ENCODE peak calls at places on chromosomes 5 and 9, in eight cellular contexts. One of them, this sample, is unnamed.

GRCh38 chr9:136597141-136597885 is 51.5 kb upstream of the NOTCH1 start:
- DNase-seq in SK-N-SH: no peak
- DNase-seq in right lobe of liver: no peak
- DNase-seq in psoas muscle: no peak
- DNase-seq in HFFc6: no peak
- DNase-seq in uterus: no peak
- DNase-seq in progenitor cell of endocrine pancreas: no peak
- DNase-seq in mesothelial cell of epicardium: no peak
- DNase-seq in this sample: no peak

GRCh38 chr5:159951387-159951786 is 35.1 kb downstream of the ADRA1B start:
- DNase-seq in SK-N-SH: peak
- DNase-seq in progenitor cell of endocrine pancreas: no peak
- DNase-seq in HFFc6: no peak
- DNase-seq in psoas muscle: no peak
- DNase-seq in uterus: no peak
- DNase-seq in mesothelial cell of epicardium: no peak
- DNase-seq in right lobe of liver: no peak
- DNase-seq in this sample: no peak

GRCh38 chr5:151234476-151235238 is 10.8 kb upstream of the CCDC69 start:
- DNase-seq in right lobe of liver: peak
- DNase-seq in HFFc6: peak
- DNase-seq in psoas muscle: peak
- DNase-seq in progenitor cell of endocrine pancreas: no peak
- DNase-seq in SK-N-SH: no peak
- DNase-seq in mesothelial cell of epicardium: no peak
- DNase-seq in uterus: peak
- DNase-seq in this sample: peak

GRCh38 chr5:40266952-40267351 is 412.8 kb upstream of the PTGER4 start:
- DNase-seq in psoas muscle: no peak
- DNase-seq in mesothelial cell of epicardium: no peak
- DNase-seq in SK-N-SH: no peak
- DNase-seq in uterus: no peak
- DNase-seq in right lobe of liver: no peak
- DNase-seq in HFFc6: no peak
- DNase-seq in progenitor cell of endocrine pancreas: no peak
- DNase-seq in this sample: no peak

GRCh38 chr5:160315968-160316367 is 3.6 kb upstream of the CCNJL start:
- DNase-seq in mesothelial cell of epicardium: no peak
- DNase-seq in HFFc6: no peak
- DNase-seq in SK-N-SH: no peak
- DNase-seq in progenitor cell of endocrine pancreas: no peak
- DNase-seq in right lobe of liver: no peak
- DNase-seq in uterus: no peak
- DNase-seq in psoas muscle: no peak
- DNase-seq in this sample: no peak

GRCh38 chr9:131418143-131419028 is 24.5 kb downstream of the PRRC2B start:
- DNase-seq in SK-N-SH: no peak
- DNase-seq in HFFc6: peak
- DNase-seq in psoas muscle: peak
- DNase-seq in mesothelial cell of epicardium: no peak
- DNase-seq in right lobe of liver: peak
- DNase-seq in uterus: no peak
- DNase-seq in progenitor cell of endocrine pancreas: no peak
- DNase-seq in this sample: no peak

GRCh38 chr9:128068656-128069221 is 707 bp downstream of the SLC25A25 start:
- DNase-seq in progenitor cell of endocrine pancreas: no peak
- DNase-seq in SK-N-SH: peak
- DNase-seq in right lobe of liver: no peak
- DNase-seq in mesothelial cell of epicardium: no peak
- DNase-seq in psoas muscle: no peak
- DNase-seq in uterus: no peak
- DNase-seq in HFFc6: no peak
- DNase-seq in this sample: no peak

GRCh38 chr9:38359689-38360385 is 32.7 kb upstream of the ALDH1B1 start:
- DNase-seq in progenitor cell of endocrine pancreas: no peak
- DNase-seq in right lobe of liver: no peak
- DNase-seq in mesothelial cell of epicardium: no peak
- DNase-seq in psoas muscle: no peak
- DNase-seq in HFFc6: no peak
- DNase-seq in uterus: no peak
- DNase-seq in SK-N-SH: no peak
- DNase-seq in this sample: no peak

GRCh38 chr9:7780261-7780988 is 19.2 kb downstream of the DMAC1 start:
- DNase-seq in uterus: no peak
- DNase-seq in SK-N-SH: no peak
- DNase-seq in right lobe of liver: no peak
- DNase-seq in progenitor cell of endocrine pancreas: no peak
- DNase-seq in psoas muscle: no peak
- DNase-seq in HFFc6: peak
- DNase-seq in mesothelial cell of epicardium: no peak
- DNase-seq in this sample: no peak

GRCh38 chr9:130692365-130692764 is 1.2 kb upstream of the EXOSC2 start:
- DNase-seq in right lobe of liver: peak
- DNase-seq in uterus: no peak
- DNase-seq in progenitor cell of endocrine pancreas: peak
- DNase-seq in mesothelial cell of epicardium: peak
- DNase-seq in SK-N-SH: peak
- DNase-seq in HFFc6: no peak
- DNase-seq in psoas muscle: peak
- DNase-seq in this sample: no peak

GRCh38 chr9:133003671-133004090 is 25.2 kb downstream of the GFI1B start:
- DNase-seq in progenitor cell of endocrine pancreas: no peak
- DNase-seq in right lobe of liver: no peak
- DNase-seq in uterus: no peak
- DNase-seq in psoas muscle: no peak
- DNase-seq in HFFc6: no peak
- DNase-seq in mesothelial cell of epicardium: no peak
- DNase-seq in SK-N-SH: peak
- DNase-seq in this sample: no peak

GRCh38 chr5:159833088-159833487 is 83.2 kb upstream of the ADRA1B start:
- DNase-seq in right lobe of liver: no peak
- DNase-seq in progenitor cell of endocrine pancreas: no peak
- DNase-seq in mesothelial cell of epicardium: no peak
- DNase-seq in SK-N-SH: no peak
- DNase-seq in psoas muscle: no peak
- DNase-seq in uterus: no peak
- DNase-seq in HFFc6: no peak
- DNase-seq in this sample: no peak

GRCh38 chr9:79638806-79639205 is 67.0 kb downstream of the TLE4 start:
- DNase-seq in progenitor cell of endocrine pancreas: no peak
- DNase-seq in HFFc6: no peak
- DNase-seq in psoas muscle: no peak
- DNase-seq in SK-N-SH: no peak
- DNase-seq in right lobe of liver: no peak
- DNase-seq in uterus: no peak
- DNase-seq in mesothelial cell of epicardium: no peak
- DNase-seq in this sample: no peak

GRCh38 chr5:58259685-58260152 is 200.2 kb downstream of the PLK2 start:
- DNase-seq in psoas muscle: no peak
- DNase-seq in right lobe of liver: no peak
- DNase-seq in progenitor cell of endocrine pancreas: no peak
- DNase-seq in SK-N-SH: no peak
- DNase-seq in HFFc6: peak
- DNase-seq in uterus: no peak
- DNase-seq in mesothelial cell of epicardium: no peak
- DNase-seq in this sample: no peak

GRCh38 chr9:120394058-120394669 is 185.8 kb downstream of the CDK5RAP2 start:
- DNase-seq in progenitor cell of endocrine pancreas: no peak
- DNase-seq in psoas muscle: no peak
- DNase-seq in mesothelial cell of epicardium: no peak
- DNase-seq in HFFc6: peak
- DNase-seq in right lobe of liver: peak
- DNase-seq in uterus: no peak
- DNase-seq in SK-N-SH: no peak
- DNase-seq in this sample: no peak

GRCh38 chr5:23035555-23036090 is 182.5 kb upstream of the CDH12 start:
- DNase-seq in mesothelial cell of epicardium: no peak
- DNase-seq in right lobe of liver: no peak
- DNase-seq in psoas muscle: no peak
- DNase-seq in uterus: no peak
- DNase-seq in progenitor cell of endocrine pancreas: no peak
- DNase-seq in SK-N-SH: no peak
- DNase-seq in HFFc6: no peak
- DNase-seq in this sample: no peak

GRCh38 chr5:172144931-172145869 is 42.8 kb downstream of the STK10 start:
- DNase-seq in right lobe of liver: no peak
- DNase-seq in progenitor cell of endocrine pancreas: no peak
- DNase-seq in psoas muscle: no peak
- DNase-seq in SK-N-SH: no peak
- DNase-seq in HFFc6: no peak
- DNase-seq in uterus: no peak
- DNase-seq in mesothelial cell of epicardium: no peak
- DNase-seq in this sample: no peak

GRCh38 chr5:51383494-51384081 is 340 bp downstream of the ISL1 start:
- DNase-seq in HFFc6: no peak
- DNase-seq in progenitor cell of endocrine pancreas: no peak
- DNase-seq in right lobe of liver: no peak
- DNase-seq in uterus: no peak
- DNase-seq in psoas muscle: no peak
- DNase-seq in mesothelial cell of epicardium: no peak
- DNase-seq in SK-N-SH: peak
- DNase-seq in this sample: no peak

DNA sequence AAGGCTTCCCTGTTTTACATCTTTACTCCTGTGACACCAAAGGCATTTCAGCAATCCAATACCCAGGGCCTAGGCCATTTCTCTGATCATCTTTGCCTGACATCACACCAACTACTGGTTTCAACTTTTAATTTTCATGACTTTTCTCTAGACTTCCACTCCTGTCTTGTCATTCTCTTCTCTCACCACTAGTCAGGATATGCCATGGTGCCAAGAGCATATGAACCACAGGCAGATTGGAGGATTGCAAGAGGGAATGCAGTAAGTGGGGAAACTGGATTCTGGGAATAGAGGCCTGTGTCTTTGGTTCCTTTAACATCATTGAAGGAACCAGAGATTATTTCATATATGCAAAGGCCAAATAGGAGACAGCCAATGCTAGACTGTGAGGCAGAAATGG is 69.3 kb downstream of the ANKRD31 start:
- DNase-seq in progenitor cell of endocrine pancreas: no peak
- DNase-seq in HFFc6: peak
- DNase-seq in uterus: no peak
- DNase-seq in psoas muscle: no peak
- DNase-seq in mesothelial cell of epicardium: no peak
- DNase-seq in right lobe of liver: no peak
- DNase-seq in SK-N-SH: peak
- DNase-seq in this sample: no peak
- TF ChIP-seq CTCF in progenitor cell of endocrine pancreas: peak
- TF ChIP-seq CTCF in HFFc6: peak
- TF ChIP-seq CTCF in uterus: no peak
- TF ChIP-seq CTCF in psoas muscle: no peak
- TF ChIP-seq CTCF in mesothelial cell of epicardium: peak
- TF ChIP-seq CTCF in right lobe of liver: peak
- TF ChIP-seq CTCF in SK-N-SH: peak
- TF ChIP-seq CTCF in this sample: no peak

GRCh38 chr9:107294756-107295155 is 11.7 kb downstream of the RAD23B start:
- DNase-seq in psoas muscle: no peak
- DNase-seq in progenitor cell of endocrine pancreas: no peak
- DNase-seq in right lobe of liver: no peak
- DNase-seq in mesothelial cell of epicardium: no peak
- DNase-seq in HFFc6: no peak
- DNase-seq in SK-N-SH: no peak
- DNase-seq in uterus: no peak
- DNase-seq in this sample: no peak

GRCh38 chr9:107293555-107294085 is 10.5 kb downstream of the RAD23B start:
- DNase-seq in HFFc6: no peak
- DNase-seq in mesothelial cell of epicardium: no peak
- DNase-seq in psoas muscle: no peak
- DNase-seq in right lobe of liver: no peak
- DNase-seq in progenitor cell of endocrine pancreas: no peak
- DNase-seq in SK-N-SH: no peak
- DNase-seq in uterus: no peak
- DNase-seq in this sample: no peak

GRCh38 chr9:107295995-107296394 is 12.9 kb downstream of the RAD23B start:
- DNase-seq in HFFc6: no peak
- DNase-seq in progenitor cell of endocrine pancreas: no peak
- DNase-seq in right lobe of liver: no peak
- DNase-seq in SK-N-SH: no peak
- DNase-seq in psoas muscle: no peak
- DNase-seq in mesothelial cell of epicardium: no peak
- DNase-seq in uterus: no peak
- DNase-seq in this sample: no peak

DNA sequence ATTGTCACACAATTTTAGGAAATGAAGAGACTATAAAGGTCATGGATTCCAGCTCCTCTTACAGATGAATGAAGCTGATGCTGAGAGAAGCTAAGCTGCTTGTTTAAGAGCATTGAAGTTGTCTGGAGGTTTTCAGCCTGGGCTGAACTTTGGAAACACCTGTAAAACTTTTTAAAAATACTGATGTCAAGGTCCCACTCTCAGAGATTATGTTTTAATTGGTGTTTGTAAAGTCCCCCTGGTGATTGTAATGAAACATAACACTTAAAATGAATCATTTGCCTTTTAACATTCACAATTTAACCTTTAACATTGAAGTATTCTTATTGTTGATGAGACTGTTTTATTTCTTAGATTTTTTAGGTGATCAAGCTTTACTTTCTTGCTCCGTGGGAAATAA is 16.4 kb downstream of the RAD23B start:
- DNase-seq in psoas muscle: no peak
- DNase-seq in HFFc6: no peak
- DNase-seq in progenitor cell of endocrine pancreas: no peak
- DNase-seq in mesothelial cell of epicardium: no peak
- DNase-seq in right lobe of liver: no peak
- DNase-seq in SK-N-SH: no peak
- DNase-seq in uterus: no peak
- DNase-seq in this sample: no peak
- TF ChIP-seq CTCF in psoas muscle: no peak
- TF ChIP-seq CTCF in HFFc6: peak
- TF ChIP-seq CTCF in progenitor cell of endocrine pancreas: peak
- TF ChIP-seq CTCF in mesothelial cell of epicardium: no peak
- TF ChIP-seq CTCF in right lobe of liver: no peak
- TF ChIP-seq CTCF in SK-N-SH: peak
- TF ChIP-seq CTCF in uterus: no peak
- TF ChIP-seq CTCF in this sample: peak

GRCh38 chr9:18442629-18443491 is 31.1 kb upstream of the ADAMTSL1 start:
- DNase-seq in SK-N-SH: peak
- DNase-seq in HFFc6: peak
- DNase-seq in uterus: peak
- DNase-seq in psoas muscle: peak
- DNase-seq in progenitor cell of endocrine pancreas: peak
- DNase-seq in mesothelial cell of epicardium: peak
- DNase-seq in right lobe of liver: peak
- DNase-seq in this sample: no peak
- TF ChIP-seq CTCF in SK-N-SH: peak
- TF ChIP-seq CTCF in HFFc6: peak
- TF ChIP-seq CTCF in uterus: peak
- TF ChIP-seq CTCF in psoas muscle: peak
- TF ChIP-seq CTCF in progenitor cell of endocrine pancreas: peak
- TF ChIP-seq CTCF in mesothelial cell of epicardium: peak
- TF ChIP-seq CTCF in right lobe of liver: peak
- TF ChIP-seq CTCF in this sample: peak

GRCh38 chr9:118596374-118597015 is 772.7 kb downstream of the BRINP1 start:
- DNase-seq in SK-N-SH: no peak
- DNase-seq in uterus: no peak
- DNase-seq in psoas muscle: no peak
- DNase-seq in progenitor cell of endocrine pancreas: no peak
- DNase-seq in right lobe of liver: no peak
- DNase-seq in HFFc6: no peak
- DNase-seq in mesothelial cell of epicardium: no peak
- DNase-seq in this sample: no peak

GRCh38 chr9:118594428-118594827 is 774.8 kb downstream of the BRINP1 start:
- DNase-seq in psoas muscle: no peak
- DNase-seq in SK-N-SH: no peak
- DNase-seq in right lobe of liver: no peak
- DNase-seq in progenitor cell of endocrine pancreas: no peak
- DNase-seq in uterus: no peak
- DNase-seq in HFFc6: no peak
- DNase-seq in mesothelial cell of epicardium: no peak
- DNase-seq in this sample: no peak

GRCh38 chr9:118595719-118596305 is 773.4 kb downstream of the BRINP1 start:
- DNase-seq in mesothelial cell of epicardium: no peak
- DNase-seq in right lobe of liver: no peak
- DNase-seq in psoas muscle: no peak
- DNase-seq in progenitor cell of endocrine pancreas: no peak
- DNase-seq in HFFc6: peak
- DNase-seq in uterus: no peak
- DNase-seq in SK-N-SH: peak
- DNase-seq in this sample: no peak
- TF ChIP-seq CTCF in mesothelial cell of epicardium: no peak
- TF ChIP-seq CTCF in right lobe of liver: peak
- TF ChIP-seq CTCF in psoas muscle: peak
- TF ChIP-seq CTCF in progenitor cell of endocrine pancreas: peak
- TF ChIP-seq CTCF in HFFc6: peak
- TF ChIP-seq CTCF in uterus: no peak
- TF ChIP-seq CTCF in SK-N-SH: peak
- TF ChIP-seq CTCF in this sample: no peak